ENCODE peak calls at places on chromosomes 5 and 9, in seven cellular contexts. N, W, C, E, Q, I and J are unnamed samples.

GRCh38 chr5:5883116-5883515 is 460.6 kb downstream of the ICE1 start:
- DNase-seq in C (no peak), Q (no peak), I (no peak), W (no peak), E (no peak), N (no peak), J (no peak)

GRCh38 chr5:52895572-52896296 is 93.4 kb upstream of the ITGA2 start:
- DNase-seq in Q (no peak), W (no peak), I (peak), C (no peak), N (no peak), E (peak), J (no peak)

GRCh38 chr5:77882670-77883257 is 106.6 kb upstream of the TBCA start:
- DNase-seq in N (peak), E (peak), C (no peak), W (no peak), I (no peak), Q (no peak), J (no peak)

GRCh38 chr9:121557581-121558422 is 58.2 kb upstream of the GGTA1 start:
- DNase-seq in E (peak), C (no peak), N (peak), Q (peak), I (peak), W (peak), J (peak)

GRCh38 chr5:129460121-129460950 is at the start of gene ADAMTS19:
- DNase-seq in W (peak), I (peak), C (no peak), E (peak), Q (peak), N (peak), J (peak)

GRCh38 chr9:136550439-136551085 is 4.7 kb upstream of the NOTCH1 start:
- DNase-seq in C (no peak), I (no peak), Q (no peak), N (no peak), E (no peak), W (no peak), J (peak)

GRCh38 chr9:129143031-129143441 is 31.8 kb downstream of the PTPA start:
- DNase-seq in N (peak), Q (peak), I (peak), W (peak), C (no peak), E (peak), J (peak)

GRCh38 chr9:20570086-20570485 is 52.2 kb downstream of the MLLT3 start:
- DNase-seq in Q (no peak), N (peak), C (no peak), E (peak), I (no peak), W (no peak), J (no peak)

GRCh38 chr5:43193171-43193951 is 1.3 kb downstream of the NIM1K start:
- DNase-seq in E (peak), Q (peak), N (peak), W (peak), I (peak), C (no peak), J (no peak)

GRCh38 chr5:2201011-2201410 is 318.3 kb upstream of the IRX4 start:
- DNase-seq in W (no peak), Q (no peak), E (no peak), C (no peak), I (no peak), N (no peak), J (no peak)

GRCh38 chr5:26326153-26326759 is 712.1 kb downstream of the CDH9 start:
- DNase-seq in Q (no peak), N (no peak), E (no peak), C (no peak), W (no peak), I (no peak), J (no peak)

GRCh38 chr9:128136816-128137793 is 9.6 kb upstream of the PTGES2 start:
- DNase-seq in Q (no peak), C (no peak), W (no peak), N (peak), E (peak), I (no peak), J (no peak)

GRCh38 chr5:132385321-132386105 is 16.0 kb downstream of the SLC22A5 start:
- DNase-seq in W (peak), Q (no peak), I (no peak), E (peak), C (no peak), N (peak), J (no peak)

GRCh38 chr9:109150925-109151547 is 16.0 kb downstream of the FRRS1L start:
- DNase-seq in C (no peak), Q (no peak), N (no peak), W (no peak), E (no peak), I (no peak), J (no peak)

GRCh38 chr5:26700759-26701384 is 337.5 kb downstream of the CDH9 start:
- DNase-seq in E (peak), Q (peak), N (no peak), W (peak), I (no peak), C (no peak), J (peak)

GRCh38 chr9:125550216-125550614 is 156.8 kb downstream of the MAPKAP1 start:
- DNase-seq in I (no peak), Q (no peak), W (no peak), N (peak), C (no peak), E (peak), J (no peak)

DNA sequence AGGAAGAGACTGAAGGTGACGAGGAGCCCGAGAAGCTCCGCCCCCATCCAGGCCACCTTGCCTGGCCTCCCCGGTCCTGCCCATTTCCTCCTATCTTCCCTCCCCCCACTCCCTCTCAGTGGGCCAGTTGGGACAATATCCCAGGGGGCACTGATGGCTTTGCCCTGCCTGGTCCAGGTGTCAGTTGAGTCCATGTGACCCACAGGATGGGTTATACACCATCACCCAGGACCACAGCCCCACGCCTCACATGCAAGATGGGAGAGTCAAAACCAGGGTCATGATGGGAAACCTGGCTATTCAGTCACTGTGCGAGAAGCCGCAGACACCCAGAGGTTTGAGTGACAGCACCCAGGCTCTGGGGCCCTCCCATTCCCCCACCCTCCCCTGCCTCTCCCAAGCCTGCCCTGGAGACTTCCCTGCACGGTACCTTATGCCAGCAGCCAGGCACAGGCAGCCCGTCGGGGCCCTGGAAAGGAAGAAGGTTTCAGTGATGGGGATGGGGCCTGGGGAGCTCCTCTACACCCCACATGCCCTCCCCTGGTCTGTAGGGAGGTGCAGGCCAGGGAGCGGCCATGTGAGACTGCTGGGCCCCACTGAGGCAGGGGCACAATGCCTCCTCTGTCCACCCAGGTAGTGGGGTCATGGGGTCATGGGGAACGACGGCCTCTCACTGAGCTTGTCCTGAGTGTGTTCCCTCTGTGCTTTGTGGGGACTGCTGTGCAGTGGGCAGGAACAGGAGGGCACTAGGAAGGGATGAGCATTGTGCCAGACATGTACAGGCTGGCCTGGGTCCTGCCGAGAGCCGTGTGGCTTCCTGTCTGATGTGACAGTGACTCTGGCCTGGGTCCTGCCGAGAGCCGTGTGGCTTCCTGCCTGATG is 6.3 kb upstream of the PHYKPL start:
- DNase-seq in C (no peak), E (no peak), W (no peak), Q (no peak), I (no peak), N (no peak), J (no peak)
- H4K8ac ChIP-seq in C (peak), E (no peak), W (no peak), Q (peak), I (no peak), N (no peak), J (no peak)

GRCh38 chr5:169495252-169495548 is 88.4 kb upstream of the SPDL1 start:
- DNase-seq in E (no peak), N (no peak), Q (no peak), W (no peak), I (no peak), C (no peak), J (no peak)

GRCh38 chr5:169494383-169495251 is 89.0 kb upstream of the SPDL1 start:
- DNase-seq in C (no peak), E (no peak), N (no peak), Q (no peak), I (no peak), W (no peak), J (no peak)

GRCh38 chr5:169503899-169504298 is 79.7 kb upstream of the SPDL1 start:
- DNase-seq in C (no peak), Q (no peak), N (no peak), W (peak), E (no peak), I (no peak), J (no peak)

DNA sequence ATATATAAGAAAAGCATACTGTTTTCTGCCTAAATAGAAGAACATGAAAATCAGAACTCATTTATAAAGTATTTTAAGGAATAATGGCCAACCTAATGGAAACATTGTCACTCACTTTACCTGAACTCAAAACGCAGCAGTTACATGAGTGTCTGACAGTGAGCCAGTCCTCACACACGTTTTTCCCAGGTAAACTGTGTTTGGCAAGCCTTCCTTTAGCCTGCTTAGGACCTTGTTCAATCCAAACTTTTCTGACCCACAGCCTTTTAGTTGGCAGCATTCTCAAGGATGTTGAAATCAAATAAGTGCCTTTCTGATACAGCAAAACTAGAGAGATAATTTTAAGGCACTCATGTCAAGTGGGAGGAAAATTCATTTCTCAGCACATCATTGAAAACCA is 83.6 kb upstream of the SPDL1 start:
- DNase-seq in C (no peak), W (no peak), I (no peak), N (no peak), Q (no peak), E (no peak), J (no peak)
- H4K8ac ChIP-seq in C (no peak), W (no peak), I (no peak), N (no peak), Q (no peak), E (no peak), J (no peak)

DNA sequence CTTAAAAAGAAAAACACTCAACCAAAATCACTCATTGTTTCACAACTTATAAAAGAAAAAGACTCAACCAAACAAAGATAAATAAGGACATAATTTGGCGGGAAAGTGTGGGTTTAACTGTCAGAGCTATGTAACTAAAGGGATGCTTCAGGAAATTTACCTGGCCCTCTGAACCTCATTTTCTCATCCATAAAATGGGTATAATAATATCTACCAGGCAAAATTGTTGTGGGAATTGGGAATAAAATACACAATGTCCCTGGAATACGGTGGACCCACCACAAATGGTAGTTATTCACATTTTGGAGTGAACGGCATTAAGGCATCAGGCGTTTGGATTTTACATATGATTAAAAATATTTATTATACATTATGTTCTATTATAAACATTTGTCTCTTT is 228.5 kb upstream of the ANKRD55 start:
- DNase-seq in C (no peak), Q (no peak), N (no peak), W (no peak), I (no peak), E (no peak), J (no peak)
- H4K8ac ChIP-seq in C (no peak), Q (no peak), N (no peak), W (no peak), I (no peak), E (no peak), J (no peak)

DNA sequence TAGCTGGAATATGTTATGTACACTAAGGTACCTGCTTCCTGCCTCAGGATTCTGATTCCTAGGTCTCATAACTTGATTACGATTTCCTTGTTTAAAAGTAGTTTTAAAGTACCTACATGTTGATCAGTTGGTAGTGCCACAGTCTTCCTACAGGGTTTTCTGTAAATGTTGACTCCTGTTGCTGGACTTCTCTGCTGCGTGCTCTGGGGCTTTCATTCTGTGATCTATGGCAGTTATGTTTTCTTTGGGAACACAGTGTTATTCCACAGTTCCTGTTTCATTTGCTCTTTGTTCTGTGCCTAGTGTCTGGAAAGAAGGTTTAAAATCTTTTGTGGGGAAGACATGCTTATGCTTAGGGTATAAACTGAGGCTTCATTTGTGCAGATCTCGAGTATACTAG is 343.5 kb downstream of the PLK2 start:
- DNase-seq in C (no peak), E (no peak), W (no peak), Q (no peak), I (no peak), N (no peak), J (no peak)
- H4K8ac ChIP-seq in C (no peak), E (no peak), W (no peak), Q (no peak), I (no peak), N (no peak), J (no peak)

GRCh38 chr9:97502984-97503861 is 1.8 kb downstream of the TMOD1 start:
- DNase-seq in E (no peak), I (no peak), W (peak), C (no peak), Q (no peak), N (no peak), J (peak)

GRCh38 chr9:97501177-97501971 is at the start of gene TMOD1:
- DNase-seq in Q (peak), I (no peak), E (peak), C (no peak), N (peak), W (peak), J (peak)

GRCh38 chr9:97503862-97504210 is 2.4 kb downstream of the TMOD1 start:
- DNase-seq in N (no peak), C (no peak), W (peak), E (no peak), I (no peak), Q (no peak), J (no peak)

GRCh38 chr9:97501972-97502221 is 431 bp downstream of the TMOD1 start:
- DNase-seq in E (no peak), N (no peak), C (no peak), Q (no peak), I (no peak), W (no peak), J (no peak)

DNA sequence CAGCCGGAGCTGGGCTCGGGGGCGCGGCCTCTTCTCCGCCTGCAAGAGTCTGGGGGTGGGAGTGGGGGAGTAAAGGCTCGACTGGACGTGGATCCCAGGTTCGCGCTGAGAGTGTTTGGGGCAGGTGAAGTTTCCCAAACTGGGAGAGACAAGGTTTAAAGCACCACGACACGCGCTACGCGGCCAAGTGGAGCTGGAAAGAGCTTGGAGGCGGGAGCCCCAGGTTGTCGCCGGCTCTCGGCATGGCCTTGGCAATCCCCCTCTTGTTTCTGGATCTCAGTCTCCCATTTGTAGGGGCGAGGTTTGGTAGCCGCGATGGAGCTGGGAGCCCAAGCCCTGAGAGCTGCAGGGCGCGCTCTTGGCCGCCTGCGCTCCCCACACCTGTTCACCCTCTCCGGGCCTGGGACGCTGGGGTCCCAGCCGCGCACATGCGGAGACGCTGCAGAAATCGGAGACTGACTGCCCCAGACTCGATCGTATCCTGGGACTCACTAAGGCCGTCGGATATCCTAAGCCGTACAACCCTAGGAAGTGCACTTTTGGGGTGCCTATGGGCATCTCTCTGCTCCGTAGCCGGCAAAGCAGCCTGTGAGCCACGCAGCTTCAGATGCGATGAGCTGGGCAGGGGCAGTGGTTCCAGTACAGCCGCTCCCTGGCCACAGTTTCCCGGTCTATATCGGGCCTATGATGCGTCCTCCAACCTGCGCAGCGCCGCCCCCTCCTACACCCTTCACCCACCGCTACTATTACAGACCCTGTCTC is 937 bp downstream of the TMOD1 start:
- DNase-seq in W (peak), Q (peak), E (no peak), I (no peak), C (peak), N (no peak), J (peak)
- H4K8ac ChIP-seq in W (no peak), Q (no peak), E (no peak), I (no peak), C (peak), N (no peak), J (no peak)